ENCODE peak calls at places on chromosomes 11 and 22, in nine cellular contexts. One of them, this sample, is unnamed.

GRCh38 chr22:37804502-37804885 is 3.2 kb upstream of the GCAT start:
- DNase-seq in fibroblast of the aortic adventitia: no peak
- DNase-seq in H9: no peak
- DNase-seq in lower lobe of right lung: no peak
- DNase-seq in AG04450: no peak
- DNase-seq in RWPE1: no peak
- DNase-seq in dorsolateral prefrontal cortex: no peak
- DNase-seq in GM06990: no peak
- DNase-seq in GM20000: no peak
- DNase-seq in this sample: no peak

GRCh38 chr11:34656062-34656720 is 35.3 kb downstream of the EHF start:
- DNase-seq in RWPE1: no peak
- DNase-seq in lower lobe of right lung: no peak
- DNase-seq in GM20000: no peak
- DNase-seq in GM06990: no peak
- DNase-seq in dorsolateral prefrontal cortex: no peak
- DNase-seq in AG04450: no peak
- DNase-seq in fibroblast of the aortic adventitia: peak
- DNase-seq in H9: no peak
- DNase-seq in this sample: no peak

GRCh38 chr11:11444800-11445126 is 91.7 kb upstream of the CSNK2A3 start:
- DNase-seq in GM06990: no peak
- DNase-seq in fibroblast of the aortic adventitia: no peak
- DNase-seq in dorsolateral prefrontal cortex: no peak
- DNase-seq in AG04450: no peak
- DNase-seq in lower lobe of right lung: no peak
- DNase-seq in RWPE1: no peak
- DNase-seq in GM20000: no peak
- DNase-seq in H9: no peak
- DNase-seq in this sample: no peak

GRCh38 chr11:77213589-77214428 is 85.8 kb downstream of the MYO7A start:
- DNase-seq in GM20000: no peak
- DNase-seq in lower lobe of right lung: no peak
- DNase-seq in fibroblast of the aortic adventitia: no peak
- DNase-seq in H9: no peak
- DNase-seq in RWPE1: no peak
- DNase-seq in AG04450: no peak
- DNase-seq in dorsolateral prefrontal cortex: no peak
- DNase-seq in GM06990: no peak
- DNase-seq in this sample: no peak

GRCh38 chr22:35863432-35863831 is 145.8 kb downstream of the APOL5 start:
- DNase-seq in AG04450: no peak
- DNase-seq in RWPE1: no peak
- DNase-seq in GM06990: no peak
- DNase-seq in lower lobe of right lung: no peak
- DNase-seq in dorsolateral prefrontal cortex: no peak
- DNase-seq in GM20000: no peak
- DNase-seq in H9: no peak
- DNase-seq in fibroblast of the aortic adventitia: no peak
- DNase-seq in this sample: no peak

GRCh38 chr22:37283393-37283937 is 1.2 kb downstream of the CYTH4 start:
- DNase-seq in H9: no peak
- DNase-seq in GM20000: no peak
- DNase-seq in GM06990: no peak
- DNase-seq in AG04450: no peak
- DNase-seq in lower lobe of right lung: no peak
- DNase-seq in dorsolateral prefrontal cortex: no peak
- DNase-seq in fibroblast of the aortic adventitia: no peak
- DNase-seq in RWPE1: no peak
- DNase-seq in this sample: no peak

GRCh38 chr11:78768345-78768744 is 193.7 kb upstream of the NARS2 start:
- DNase-seq in H9: no peak
- DNase-seq in RWPE1: no peak
- DNase-seq in GM06990: no peak
- DNase-seq in dorsolateral prefrontal cortex: no peak
- DNase-seq in AG04450: no peak
- DNase-seq in lower lobe of right lung: no peak
- DNase-seq in fibroblast of the aortic adventitia: no peak
- DNase-seq in GM20000: no peak
- DNase-seq in this sample: no peak

GRCh38 chr11:94450061-94450460 is 43.6 kb downstream of the MRE11 start:
- DNase-seq in lower lobe of right lung: no peak
- DNase-seq in RWPE1: no peak
- DNase-seq in GM20000: no peak
- DNase-seq in AG04450: no peak
- DNase-seq in fibroblast of the aortic adventitia: peak
- DNase-seq in dorsolateral prefrontal cortex: no peak
- DNase-seq in H9: no peak
- DNase-seq in GM06990: no peak
- DNase-seq in this sample: peak

GRCh38 chr11:99281331-99281730 is 260.6 kb downstream of the CNTN5 start:
- DNase-seq in lower lobe of right lung: no peak
- DNase-seq in dorsolateral prefrontal cortex: no peak
- DNase-seq in RWPE1: no peak
- DNase-seq in GM20000: no peak
- DNase-seq in AG04450: no peak
- DNase-seq in fibroblast of the aortic adventitia: no peak
- DNase-seq in GM06990: no peak
- DNase-seq in H9: no peak
- DNase-seq in this sample: no peak

GRCh38 chr22:29259253-29259899 is 8.4 kb downstream of the RHBDD3 start:
- DNase-seq in RWPE1: no peak
- DNase-seq in fibroblast of the aortic adventitia: no peak
- DNase-seq in H9: peak
- DNase-seq in AG04450: no peak
- DNase-seq in GM20000: no peak
- DNase-seq in dorsolateral prefrontal cortex: no peak
- DNase-seq in lower lobe of right lung: no peak
- DNase-seq in GM06990: no peak
- DNase-seq in this sample: no peak

GRCh38 chr22:47474895-47475294 is 712.4 kb downstream of the TBC1D22A start:
- DNase-seq in RWPE1: no peak
- DNase-seq in AG04450: no peak
- DNase-seq in H9: no peak
- DNase-seq in GM20000: no peak
- DNase-seq in GM06990: no peak
- DNase-seq in lower lobe of right lung: no peak
- DNase-seq in dorsolateral prefrontal cortex: no peak
- DNase-seq in fibroblast of the aortic adventitia: no peak
- DNase-seq in this sample: no peak

GRCh38 chr22:39939830-39940229 is 20.4 kb upstream of the TMA7B start:
- DNase-seq in fibroblast of the aortic adventitia: no peak
- DNase-seq in AG04450: no peak
- DNase-seq in GM20000: no peak
- DNase-seq in lower lobe of right lung: no peak
- DNase-seq in H9: no peak
- DNase-seq in GM06990: no peak
- DNase-seq in dorsolateral prefrontal cortex: no peak
- DNase-seq in RWPE1: no peak
- DNase-seq in this sample: no peak

GRCh38 chr11:75100314-75100713 is 3.6 kb upstream of the OR2AT4 start:
- DNase-seq in H9: no peak
- DNase-seq in RWPE1: peak
- DNase-seq in fibroblast of the aortic adventitia: peak
- DNase-seq in GM06990: peak
- DNase-seq in AG04450: peak
- DNase-seq in GM20000: peak
- DNase-seq in lower lobe of right lung: no peak
- DNase-seq in dorsolateral prefrontal cortex: no peak
- DNase-seq in this sample: no peak

GRCh38 chr11:87356428-87356827 is 318.7 kb downstream of the TMEM135 start:
- DNase-seq in dorsolateral prefrontal cortex: no peak
- DNase-seq in RWPE1: no peak
- DNase-seq in GM20000: no peak
- DNase-seq in lower lobe of right lung: no peak
- DNase-seq in AG04450: no peak
- DNase-seq in fibroblast of the aortic adventitia: no peak
- DNase-seq in GM06990: no peak
- DNase-seq in H9: no peak
- DNase-seq in this sample: no peak

GRCh38 chr11:31817054-31817620 is 6.0 kb upstream of the PAX6 start:
- DNase-seq in AG04450: no peak
- DNase-seq in GM20000: peak
- DNase-seq in H9: no peak
- DNase-seq in dorsolateral prefrontal cortex: no peak
- DNase-seq in lower lobe of right lung: no peak
- DNase-seq in fibroblast of the aortic adventitia: no peak
- DNase-seq in RWPE1: no peak
- DNase-seq in GM06990: no peak
- DNase-seq in this sample: no peak

GRCh38 chr11:133123371-133123770 is 408.9 kb downstream of the OPCML start:
- DNase-seq in AG04450: no peak
- DNase-seq in GM20000: no peak
- DNase-seq in lower lobe of right lung: no peak
- DNase-seq in RWPE1: no peak
- DNase-seq in fibroblast of the aortic adventitia: no peak
- DNase-seq in H9: no peak
- DNase-seq in dorsolateral prefrontal cortex: no peak
- DNase-seq in GM06990: no peak
- DNase-seq in this sample: no peak

DNA sequence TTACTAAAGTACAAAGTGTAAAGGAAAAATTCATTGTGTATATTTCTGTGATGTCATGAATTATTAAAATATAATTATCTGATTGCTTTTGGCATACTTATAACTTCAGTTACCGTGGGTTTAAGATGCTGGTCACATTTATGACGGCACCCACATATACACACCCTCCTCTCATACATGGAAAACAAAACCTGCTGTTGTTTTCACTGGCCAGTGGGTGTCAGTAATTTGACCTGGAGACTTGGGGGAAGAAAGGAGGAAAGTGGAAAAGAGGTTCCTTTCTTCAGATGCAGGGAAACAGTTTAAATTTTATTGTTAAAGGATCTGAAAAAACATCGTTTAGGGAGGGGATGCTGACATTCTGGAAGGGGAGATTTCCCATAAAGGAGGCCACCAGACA is 742 bp upstream of the BBOX1 start:
- DNase-seq in AG04450: no peak
- DNase-seq in H9: no peak
- DNase-seq in dorsolateral prefrontal cortex: no peak
- DNase-seq in lower lobe of right lung: no peak
- DNase-seq in GM06990: no peak
- DNase-seq in GM20000: no peak
- DNase-seq in RWPE1: peak
- DNase-seq in fibroblast of the aortic adventitia: no peak
- DNase-seq in this sample: no peak
- TF ChIP-seq CTCF in AG04450: peak
- TF ChIP-seq CTCF in H9: peak
- TF ChIP-seq CTCF in dorsolateral prefrontal cortex: no peak
- TF ChIP-seq CTCF in lower lobe of right lung: no peak
- TF ChIP-seq CTCF in GM06990: no peak
- TF ChIP-seq CTCF in GM20000: no peak
- TF ChIP-seq CTCF in RWPE1: peak
- TF ChIP-seq CTCF in fibroblast of the aortic adventitia: no peak
- TF ChIP-seq CTCF in this sample: no peak

DNA sequence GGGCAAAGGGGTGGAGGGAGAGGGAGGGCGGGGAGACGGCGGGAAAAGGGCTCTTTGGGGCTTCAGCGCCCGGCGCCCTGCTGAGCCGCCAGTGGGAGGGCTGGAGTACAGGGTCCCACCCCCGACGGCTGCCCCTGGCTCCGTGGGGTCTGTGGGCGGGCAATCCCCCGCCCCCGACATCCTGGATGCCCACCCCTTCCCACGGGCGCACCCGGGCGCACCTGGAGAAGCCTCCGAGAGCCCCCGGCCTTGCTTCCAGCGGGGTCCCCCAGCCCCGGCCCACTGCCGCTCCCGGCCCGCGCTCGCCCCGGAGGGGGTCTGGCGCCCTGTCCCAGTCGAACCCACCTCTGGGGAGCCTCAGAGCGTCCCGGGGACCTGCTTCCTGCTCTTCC is 394 bp downstream of the CHRM4 start:
- DNase-seq in H9: no peak
- DNase-seq in fibroblast of the aortic adventitia: no peak
- DNase-seq in lower lobe of right lung: no peak
- DNase-seq in AG04450: no peak
- DNase-seq in dorsolateral prefrontal cortex: no peak
- DNase-seq in GM20000: peak
- DNase-seq in GM06990: no peak
- DNase-seq in RWPE1: no peak
- DNase-seq in this sample: no peak
- TF ChIP-seq CTCF in H9: no peak
- TF ChIP-seq CTCF in fibroblast of the aortic adventitia: no peak
- TF ChIP-seq CTCF in lower lobe of right lung: no peak
- TF ChIP-seq CTCF in AG04450: no peak
- TF ChIP-seq CTCF in dorsolateral prefrontal cortex: no peak
- TF ChIP-seq CTCF in GM20000: no peak
- TF ChIP-seq CTCF in GM06990: no peak
- TF ChIP-seq CTCF in RWPE1: no peak
- TF ChIP-seq CTCF in this sample: no peak

GRCh38 chr11:17770917-17771316 is 36.3 kb downstream of the KCNC1 start:
- DNase-seq in H9: no peak
- DNase-seq in GM20000: no peak
- DNase-seq in RWPE1: no peak
- DNase-seq in GM06990: no peak
- DNase-seq in dorsolateral prefrontal cortex: no peak
- DNase-seq in fibroblast of the aortic adventitia: peak
- DNase-seq in AG04450: no peak
- DNase-seq in lower lobe of right lung: no peak
- DNase-seq in this sample: no peak
- TF ChIP-seq CTCF in H9: peak
- TF ChIP-seq CTCF in GM20000: no peak
- TF ChIP-seq CTCF in RWPE1: no peak
- TF ChIP-seq CTCF in GM06990: no peak
- TF ChIP-seq CTCF in dorsolateral prefrontal cortex: no peak
- TF ChIP-seq CTCF in fibroblast of the aortic adventitia: peak
- TF ChIP-seq CTCF in AG04450: peak
- TF ChIP-seq CTCF in lower lobe of right lung: no peak
- TF ChIP-seq CTCF in this sample: peak

GRCh38 chr11:8383227-8383626 is 119.5 kb upstream of the LMO1 start:
- DNase-seq in AG04450: no peak
- DNase-seq in H9: no peak
- DNase-seq in fibroblast of the aortic adventitia: no peak
- DNase-seq in RWPE1: no peak
- DNase-seq in lower lobe of right lung: no peak
- DNase-seq in GM20000: no peak
- DNase-seq in dorsolateral prefrontal cortex: no peak
- DNase-seq in GM06990: no peak
- DNase-seq in this sample: no peak

GRCh38 chr11:8381343-8381742 is 117.7 kb upstream of the LMO1 start:
- DNase-seq in fibroblast of the aortic adventitia: no peak
- DNase-seq in GM20000: no peak
- DNase-seq in AG04450: no peak
- DNase-seq in lower lobe of right lung: no peak
- DNase-seq in dorsolateral prefrontal cortex: no peak
- DNase-seq in H9: no peak
- DNase-seq in RWPE1: no peak
- DNase-seq in GM06990: no peak
- DNase-seq in this sample: no peak

GRCh38 chr11:8381871-8382396 is 118.3 kb upstream of the LMO1 start:
- DNase-seq in lower lobe of right lung: no peak
- DNase-seq in GM20000: no peak
- DNase-seq in fibroblast of the aortic adventitia: no peak
- DNase-seq in dorsolateral prefrontal cortex: no peak
- DNase-seq in AG04450: no peak
- DNase-seq in H9: no peak
- DNase-seq in GM06990: no peak
- DNase-seq in RWPE1: no peak
- DNase-seq in this sample: no peak

GRCh38 chr11:8383627-8384026 is 119.9 kb upstream of the LMO1 start:
- DNase-seq in GM20000: no peak
- DNase-seq in fibroblast of the aortic adventitia: no peak
- DNase-seq in GM06990: no peak
- DNase-seq in dorsolateral prefrontal cortex: no peak
- DNase-seq in RWPE1: no peak
- DNase-seq in H9: no peak
- DNase-seq in AG04450: no peak
- DNase-seq in lower lobe of right lung: no peak
- DNase-seq in this sample: no peak

GRCh38 chr11:8382436-8383053 is 118.9 kb upstream of the LMO1 start:
- DNase-seq in RWPE1: peak
- DNase-seq in fibroblast of the aortic adventitia: no peak
- DNase-seq in H9: no peak
- DNase-seq in lower lobe of right lung: no peak
- DNase-seq in dorsolateral prefrontal cortex: no peak
- DNase-seq in AG04450: no peak
- DNase-seq in GM20000: no peak
- DNase-seq in GM06990: no peak
- DNase-seq in this sample: no peak
- TF ChIP-seq CTCF in RWPE1: no peak
- TF ChIP-seq CTCF in fibroblast of the aortic adventitia: no peak
- TF ChIP-seq CTCF in H9: no peak
- TF ChIP-seq CTCF in lower lobe of right lung: no peak
- TF ChIP-seq CTCF in dorsolateral prefrontal cortex: no peak
- TF ChIP-seq CTCF in AG04450: no peak
- TF ChIP-seq CTCF in GM20000: no peak
- TF ChIP-seq CTCF in GM06990: no peak
- TF ChIP-seq CTCF in this sample: no peak